ENCODE peak calls at places on chromosome 13, in nine cellular contexts. R is IMR-90; S is heart right ventricle; P is GM12864; F is Peyer's patch; U is K562; D is CD4-positive, CD25-positive, alpha-beta regulatory T cell; B is CD8-positive, alpha-beta T cell; V is endodermal cell. Q is an unnamed sample.

GRCh38 chr13:93244141-93244917 is 17.7 kb downstream of the GPC6 start:
- DNase-seq in R (peak), S (no peak), P (no peak), F (no peak), U (peak), D (no peak), B (no peak), V (peak), Q (peak)

GRCh38 chr13:105758929-105759328 is 776.5 kb downstream of the EFNB2 start:
- DNase-seq in R (no peak), S (no peak), P (no peak), F (no peak), U (no peak), D (no peak), B (no peak), V (no peak), Q (no peak)

GRCh38 chr13:20049558-20050473 is 91.3 kb downstream of the ZMYM2 start:
- DNase-seq in R (no peak), S (no peak), P (no peak), F (no peak), U (no peak), D (peak), B (no peak), V (no peak), Q (no peak)

GRCh38 chr13:110390572-110390971 is 83.5 kb downstream of the COL4A2 start:
- DNase-seq in R (peak), S (no peak), P (no peak), F (no peak), U (no peak), D (no peak), B (no peak), V (no peak), Q (peak)

GRCh38 chr13:74987124-74987690 is 494.8 kb downstream of the TBC1D4 start:
- DNase-seq in R (no peak), S (no peak), P (no peak), F (no peak), U (no peak), D (no peak), B (no peak), V (no peak), Q (peak)

GRCh38 chr13:37481005-37481857 is 117.3 kb downstream of the POSTN start:
- DNase-seq in R (peak), S (no peak), P (no peak), F (no peak), U (no peak), D (no peak), B (no peak), V (no peak), Q (peak)

GRCh38 chr13:102830646-102831045 is 15.2 kb upstream of the ERCC5 start:
- DNase-seq in R (no peak), S (no peak), P (no peak), F (no peak), U (no peak), D (no peak), B (no peak), V (peak), Q (no peak)

GRCh38 chr13:77902319-77902963 is 16.2 kb downstream of the EDNRB start:
- DNase-seq in R (no peak), S (no peak), P (no peak), F (no peak), U (no peak), D (no peak), B (no peak), V (no peak), Q (peak)

GRCh38 chr13:43835701-43836100 is 43.8 kb downstream of the CCDC122 start:
- DNase-seq in R (peak), S (no peak), P (no peak), F (no peak), U (no peak), D (no peak), B (no peak), V (no peak), Q (peak)

GRCh38 chr13:112545866-112546265 is 42.1 kb downstream of the TUBGCP3 start:
- DNase-seq in R (peak), S (no peak), P (no peak), F (no peak), U (no peak), D (no peak), B (no peak), V (no peak), Q (peak)

DNA sequence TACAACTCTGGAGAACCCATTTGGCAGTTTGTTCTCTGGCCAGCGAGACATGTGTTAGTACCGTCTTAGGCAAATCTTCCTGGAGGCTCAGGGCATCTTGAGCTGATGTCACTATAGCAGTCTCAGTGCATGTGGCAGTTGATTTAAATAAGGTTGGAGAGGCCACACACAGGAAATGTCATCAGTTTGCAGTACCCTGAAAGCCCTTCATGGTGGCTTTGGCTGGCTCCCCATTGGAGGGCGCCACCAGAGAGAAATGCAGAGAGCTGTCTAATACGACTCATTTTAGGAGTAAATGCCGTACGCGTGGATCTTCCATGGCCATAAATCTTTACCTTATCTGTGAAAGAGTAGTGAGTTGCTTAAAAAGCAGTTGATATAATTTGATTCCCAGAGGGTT is 163.1 kb downstream of the STK24 start:
- DNase-seq in R (no peak), S (no peak), P (no peak), F (no peak), U (no peak), D (no peak), B (no peak), V (no peak), Q (no peak)
- H3K4me3 ChIP-seq in R (no peak), S (no peak), P (no peak), F (no peak), U (no peak), D (no peak), B (no peak), V (no peak), Q (no peak)

GRCh38 chr13:80235559-80236296 is 105.2 kb downstream of the SPRY2 start:
- DNase-seq in R (no peak), S (peak), P (no peak), F (no peak), U (no peak), D (no peak), B (no peak), V (no peak), Q (peak)

GRCh38 chr13:80239571-80240255 is 101.2 kb downstream of the SPRY2 start:
- DNase-seq in R (peak), S (no peak), P (no peak), F (no peak), U (no peak), D (no peak), B (no peak), V (no peak), Q (peak)

GRCh38 chr13:80237646-80238045 is 103.3 kb downstream of the SPRY2 start:
- DNase-seq in R (peak), S (no peak), P (no peak), F (no peak), U (no peak), D (no peak), B (no peak), V (no peak), Q (no peak)

GRCh38 chr13:80239116-80239515 is 101.8 kb downstream of the SPRY2 start:
- DNase-seq in R (no peak), S (no peak), P (no peak), F (no peak), U (no peak), D (no peak), B (no peak), V (no peak), Q (no peak)

GRCh38 chr13:80235131-80235530 is 105.8 kb downstream of the SPRY2 start:
- DNase-seq in R (no peak), S (no peak), P (no peak), F (no peak), U (no peak), D (no peak), B (no peak), V (no peak), Q (no peak)
- H3K4me3 ChIP-seq in R (no peak), S (peak), P (no peak), F (no peak), U (no peak), D (no peak), B (no peak), V (no peak), Q (no peak)

DNA sequence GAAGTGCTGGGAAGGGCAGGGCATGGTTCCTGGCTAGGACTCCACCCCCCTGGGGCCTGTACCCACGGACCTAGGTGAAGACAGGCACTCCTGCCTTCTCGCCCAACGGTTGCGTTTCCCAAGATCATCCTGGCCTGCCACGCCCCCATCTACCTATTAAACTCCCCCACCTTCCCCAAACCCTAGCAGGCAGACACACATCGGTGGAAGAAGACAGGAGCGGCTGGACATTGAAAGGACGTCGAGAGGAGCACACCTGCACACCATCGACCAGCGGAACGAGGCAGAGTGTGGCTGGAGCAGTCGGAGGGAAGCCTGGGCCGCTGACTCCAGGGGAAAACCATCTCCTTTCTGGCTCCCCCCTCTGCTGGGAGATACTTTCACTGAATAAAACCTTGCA is 45.6 kb upstream of the ALOX5AP start:
- DNase-seq in R (no peak), S (no peak), P (no peak), F (no peak), U (no peak), D (no peak), B (no peak), V (no peak), Q (no peak)
- H3K4me3 ChIP-seq in R (no peak), S (peak), P (peak), F (peak), U (no peak), D (peak), B (no peak), V (no peak), Q (no peak)

GRCh38 chr13:39023316-39023715 is 14.6 kb downstream of the PROSER1 start:
- DNase-seq in R (peak), S (no peak), P (no peak), F (no peak), U (no peak), D (no peak), B (no peak), V (no peak), Q (peak)

GRCh38 chr13:39020853-39021462 is 16.9 kb downstream of the PROSER1 start:
- DNase-seq in R (no peak), S (no peak), P (no peak), F (no peak), U (peak), D (no peak), B (no peak), V (no peak), Q (no peak)

GRCh38 chr13:39025433-39025839 is 12.5 kb downstream of the PROSER1 start:
- DNase-seq in R (no peak), S (no peak), P (no peak), F (no peak), U (no peak), D (no peak), B (no peak), V (no peak), Q (no peak)

GRCh38 chr13:39023761-39024160 is 14.1 kb downstream of the PROSER1 start:
- DNase-seq in R (peak), S (no peak), P (no peak), F (no peak), U (no peak), D (no peak), B (no peak), V (peak), Q (peak)
- H3K4me3 ChIP-seq in R (no peak), S (no peak), P (no peak), F (no peak), U (no peak), D (no peak), B (no peak), V (no peak), Q (no peak)

GRCh38 chr13:41006296-41006695 is 12.8 kb downstream of the ELF1 start:
- DNase-seq in R (no peak), S (no peak), P (no peak), F (no peak), U (peak), D (no peak), B (no peak), V (no peak), Q (no peak)
- H3K4me3 ChIP-seq in R (no peak), S (no peak), P (peak), F (peak), U (no peak), D (peak), B (no peak), V (no peak), Q (no peak)

GRCh38 chr13:113586661-113587479 is 2.3 kb downstream of the TFDP1 start:
- DNase-seq in R (no peak), S (no peak), P (no peak), F (no peak), U (no peak), D (peak), B (no peak), V (peak), Q (no peak)
- H3K4me3 ChIP-seq in R (no peak), S (no peak), P (peak), F (no peak), U (no peak), D (peak), B (no peak), V (peak), Q (no peak)

DNA sequence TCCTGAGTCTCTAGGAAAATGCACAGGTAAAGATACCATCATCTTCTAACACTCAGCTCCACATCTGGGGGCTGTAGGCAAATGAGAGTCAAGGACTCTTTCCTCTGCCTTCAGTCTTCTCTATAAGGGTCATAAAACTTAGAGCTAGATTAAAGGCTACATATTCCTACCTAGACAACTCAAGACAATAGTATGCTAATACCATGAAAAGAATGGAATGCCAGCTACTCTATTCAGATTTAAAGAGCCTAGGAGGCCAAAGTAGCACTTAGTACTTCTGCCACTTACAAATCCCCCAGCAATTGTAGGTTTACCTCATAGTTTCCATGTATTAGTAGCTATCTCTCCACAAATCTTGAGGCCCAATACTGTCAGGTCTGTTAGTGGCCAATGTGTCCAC is 453.0 kb downstream of the SLITRK5 start:
- DNase-seq in R (no peak), S (no peak), P (no peak), F (no peak), U (no peak), D (no peak), B (no peak), V (no peak), Q (no peak)
- H3K4me3 ChIP-seq in R (no peak), S (no peak), P (no peak), F (no peak), U (no peak), D (no peak), B (no peak), V (no peak), Q (no peak)

Q was measured in epithelial cell of esophagus.